ENCODE peak calls at places on chromosomes 1 and 21, in six cellular contexts. R is aorta, I is HL-60, Z is bronchial epithelial cell, U is NT2/D1, A is cardiac fibroblast. P is an unnamed sample.

GRCh38 chr21:20016431-20017005 is 981.7 kb upstream of the NCAM2 start:
- DNase-seq in U (peak), A (no peak), Z (no peak), I (no peak), R (no peak), P (no peak)

GRCh38 chr1:115302390-115302961 is 35.6 kb downstream of the NGF start:
- DNase-seq in U (no peak), A (peak), Z (peak), I (no peak), R (no peak), P (no peak)

GRCh38 chr1:235675152-235675890 is 25.7 kb upstream of the GNG4 start:
- DNase-seq in Z (peak), A (no peak), U (no peak), I (no peak), R (no peak), P (no peak)

GRCh38 chr1:106773206-106773605 is 283.3 kb upstream of the PRMT6 start:
- DNase-seq in R (no peak), Z (no peak), A (no peak), U (no peak), I (no peak), P (no peak)

GRCh38 chr1:227891955-227892871 is 55.5 kb downstream of the WNT9A start:
- DNase-seq in R (no peak), U (no peak), A (peak), Z (no peak), I (no peak), P (no peak)

GRCh38 chr21:41226853-41227252 is 58.9 kb downstream of the BACE2 start:
- DNase-seq in A (no peak), I (no peak), U (no peak), R (no peak), Z (no peak), P (no peak)

GRCh38 chr21:41112740-41113692 is 54.9 kb upstream of the BACE2 start:
- DNase-seq in R (peak), Z (peak), A (peak), I (no peak), U (peak), P (no peak)

GRCh38 chr21:16258834-16259611 is 529.2 kb downstream of the USP25 start:
- DNase-seq in R (no peak), Z (no peak), I (no peak), A (no peak), U (no peak), P (no peak)

GRCh38 chr1:221845650-221846371 is 103.9 kb upstream of the DUSP10 start:
- DNase-seq in R (no peak), U (peak), I (no peak), A (peak), Z (peak), P (no peak)

GRCh38 chr1:108913105-108913948 is 36.5 kb downstream of the GPSM2 start:
- DNase-seq in A (peak), Z (no peak), U (no peak), I (no peak), R (no peak), P (no peak)

GRCh38 chr1:58649555-58649954 is 50.3 kb downstream of the MYSM1 start:
- DNase-seq in I (peak), A (no peak), R (no peak), U (no peak), Z (no peak), P (no peak)

GRCh38 chr1:65066766-65067490 is 81.1 kb upstream of the AK4 start:
- DNase-seq in U (no peak), Z (no peak), I (no peak), A (peak), R (peak), P (peak)

GRCh38 chr1:74689800-74690696 is 16.5 kb upstream of the ERICH3 start:
- DNase-seq in U (peak), Z (peak), A (peak), R (no peak), I (peak), P (no peak)

GRCh38 chr1:46370214-46370633 is 23.9 kb upstream of the FAAH start:
- DNase-seq in I (peak), R (no peak), Z (peak), A (peak), U (no peak), P (no peak)

GRCh38 chr1:151604291-151604690 is 7.6 kb upstream of the SNX27 start:
- DNase-seq in I (no peak), A (no peak), Z (peak), U (no peak), R (no peak), P (no peak)

GRCh38 chr1:224064150-224064549 is 49.8 kb upstream of the FBXO28 start:
- DNase-seq in I (no peak), U (no peak), A (no peak), R (no peak), Z (no peak), P (no peak)

GRCh38 chr1:2198571-2198970 is 4.0 kb upstream of the FAAP20 start:
- DNase-seq in R (peak), U (no peak), A (no peak), Z (no peak), I (no peak), P (no peak)

GRCh38 chr1:21552715-21553114 is 43.5 kb downstream of the ALPL start:
- DNase-seq in A (peak), I (peak), Z (peak), R (no peak), U (no peak), P (no peak)

GRCh38 chr1:183198463-183198862 is 12.4 kb downstream of the LAMC2 start:
- DNase-seq in I (no peak), Z (peak), A (peak), U (no peak), R (no peak), P (no peak)

GRCh38 chr21:39581414-39581813 is 31.3 kb upstream of the B3GALT5 start:
- DNase-seq in Z (no peak), U (no peak), R (no peak), I (no peak), A (no peak), P (no peak)

GRCh38 chr1:177228721-177229088 is 57.9 kb downstream of the BRINP2 start:
- DNase-seq in A (no peak), U (no peak), I (no peak), R (no peak), Z (peak), P (no peak)

GRCh38 chr1:191022856-191023255 is 545.2 kb upstream of the BRINP3 start:
- DNase-seq in R (no peak), A (peak), Z (peak), I (no peak), U (no peak), P (no peak)

GRCh38 chr1:203390298-203390697 is 39.4 kb upstream of the FMOD start:
- DNase-seq in R (no peak), A (no peak), Z (no peak), U (no peak), I (peak), P (no peak)

GRCh38 chr1:62295921-62296451 is 23.2 kb downstream of the KANK4 start:
- DNase-seq in Z (peak), A (peak), I (no peak), U (no peak), R (no peak), P (no peak)

GRCh38 chr1:9922342-9922741 is 12.3 kb upstream of the CTNNBIP1 start:
- DNase-seq in A (no peak), Z (no peak), U (no peak), I (no peak), R (no peak), P (no peak)

GRCh38 chr1:199669916-199670315 is 357.6 kb upstream of the NR5A2 start:
- DNase-seq in U (no peak), A (no peak), Z (no peak), R (no peak), I (no peak), P (no peak)

GRCh38 chr1:25583519-25584370 is 32.8 kb upstream of the MAN1C1 start:
- DNase-seq in A (no peak), U (no peak), R (no peak), I (no peak), Z (no peak), P (no peak)

GRCh38 chr1:221611930-221612777 is 129.7 kb downstream of the DUSP10 start:
- DNase-seq in I (no peak), Z (peak), U (peak), R (peak), A (peak), P (no peak)

GRCh38 chr1:177255411-177255810 is 84.7 kb downstream of the BRINP2 start:
- DNase-seq in R (no peak), Z (peak), A (no peak), I (no peak), U (no peak), P (no peak)

GRCh38 chr1:157641177-157641576 is 43.3 kb upstream of the FCRL4 start:
- DNase-seq in A (no peak), Z (no peak), I (no peak), R (no peak), U (peak), P (no peak)

GRCh38 chr1:110584045-110584444 is 22.1 kb downstream of the KCNA2 start:
- DNase-seq in A (no peak), R (no peak), Z (no peak), U (no peak), I (no peak), P (no peak)

GRCh38 chr1:54069792-54070548 is 16.6 kb downstream of the TCEANC2 start:
- DNase-seq in Z (peak), A (peak), I (no peak), U (no peak), R (no peak), P (no peak)

GRCh38 chr1:48776400-48777218 is at the start of gene BEND5:
- DNase-seq in I (no peak), U (peak), R (peak), A (peak), Z (no peak), P (no peak)

GRCh38 chr1:114695430-114696093 is at the start of gene AMPD1:
- DNase-seq in R (no peak), Z (peak), U (no peak), A (peak), I (no peak), P (no peak)

GRCh38 chr1:20385630-20386029 is 95.0 kb downstream of the VWA5B1 start:
- DNase-seq in I (no peak), R (no peak), U (no peak), Z (no peak), A (no peak), P (no peak)

GRCh38 chr1:164695956-164696665 is 137.1 kb downstream of the PBX1 start:
- DNase-seq in I (no peak), U (no peak), A (no peak), Z (peak), R (no peak), P (no peak)

DNA sequence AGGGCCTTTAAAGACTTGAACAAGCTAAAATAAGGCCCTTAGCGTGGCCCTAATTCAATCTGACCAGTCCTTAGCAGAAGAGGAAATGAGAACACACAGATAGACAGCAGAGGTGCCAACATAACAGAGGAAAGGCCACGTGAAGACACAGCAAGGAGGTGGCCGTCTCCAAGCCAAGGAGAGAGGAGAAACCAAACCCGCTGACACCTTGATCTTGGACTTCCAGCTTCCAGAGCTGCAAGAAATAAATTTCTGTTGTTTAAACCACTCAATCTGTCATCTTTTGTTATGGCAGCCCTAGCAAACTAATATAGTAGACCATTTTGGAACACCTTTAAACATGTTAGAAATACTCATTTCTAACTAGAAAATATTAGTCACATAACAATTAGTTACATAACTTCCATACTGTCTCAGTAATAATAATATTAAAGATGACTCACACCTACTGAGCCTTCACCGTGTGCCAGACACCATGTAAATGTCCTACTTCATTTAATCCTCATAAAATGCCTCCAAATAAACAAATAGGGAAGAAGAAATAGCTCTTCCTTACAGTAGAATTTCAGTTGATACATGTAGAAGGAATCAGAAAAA is 47.9 kb downstream of the S1PR1 start:
- DNase-seq in I (no peak), Z (peak), U (no peak), R (no peak), A (no peak), P (no peak)
- H3K4me3 ChIP-seq in I (no peak), Z (no peak), U (no peak), R (no peak), A (no peak), P (peak)

GRCh38 chr1:32988665-32989064 is 24.1 kb upstream of the RNF19B start:
- DNase-seq in U (no peak), I (no peak), A (peak), R (no peak), Z (peak), P (no peak)
- H3K4me3 ChIP-seq in U (no peak), I (no peak), A (no peak), R (no peak), Z (no peak), P (no peak)

GRCh38 chr21:43645414-43645891 is 13.8 kb downstream of the HSF2BP start:
- DNase-seq in R (peak), A (peak), Z (peak), U (no peak), I (peak), P (no peak)

GRCh38 chr21:43648171-43648570 is 11.1 kb downstream of the HSF2BP start:
- DNase-seq in A (no peak), R (no peak), Z (no peak), I (no peak), U (no peak), P (no peak)

GRCh38 chr21:43645987-43646386 is 13.3 kb downstream of the HSF2BP start:
- DNase-seq in R (no peak), I (no peak), Z (no peak), U (no peak), A (no peak), P (no peak)

GRCh38 chr21:43644609-43645008 is 14.7 kb downstream of the HSF2BP start:
- DNase-seq in U (no peak), I (no peak), A (peak), R (peak), Z (peak), P (no peak)

GRCh38 chr21:43646550-43647260 is 12.6 kb downstream of the HSF2BP start:
- DNase-seq in U (peak), I (peak), Z (peak), R (peak), A (peak), P (peak)
- H3K4me3 ChIP-seq in U (no peak), I (no peak), Z (no peak), R (no peak), A (no peak), P (no peak)

GRCh38 chr1:43908226-43908625 is 25.4 kb upstream of the ARTN start:
- DNase-seq in U (no peak), I (no peak), A (no peak), Z (no peak), R (no peak), P (no peak)

GRCh38 chr1:43901562-43901961 is 32.0 kb upstream of the ARTN start:
- DNase-seq in Z (no peak), R (no peak), U (no peak), I (no peak), A (no peak), P (no peak)

GRCh38 chr1:43908858-43909257 is 24.7 kb upstream of the ARTN start:
- DNase-seq in Z (peak), I (no peak), A (no peak), R (no peak), U (no peak), P (no peak)

GRCh38 chr1:43902058-43902831 is 31.4 kb upstream of the ARTN start:
- DNase-seq in A (no peak), Z (no peak), I (no peak), R (no peak), U (no peak), P (no peak)

GRCh38 chr1:43904660-43905551 is 28.7 kb upstream of the ARTN start:
- DNase-seq in U (no peak), Z (no peak), A (no peak), I (peak), R (no peak), P (no peak)
- H3K4me3 ChIP-seq in U (no peak), Z (no peak), A (no peak), I (no peak), R (no peak), P (no peak)

GRCh38 chr1:209570757-209571156 is 12.8 kb upstream of the CAMK1G start:
- DNase-seq in U (no peak), A (no peak), I (no peak), Z (no peak), R (no peak), P (no peak)

GRCh38 chr1:209565759-209566678 is 17.5 kb upstream of the CAMK1G start:
- DNase-seq in A (peak), U (peak), Z (peak), I (no peak), R (peak), P (peak)

GRCh38 chr1:209564904-209565303 is 18.6 kb upstream of the CAMK1G start:
- DNase-seq in Z (no peak), I (no peak), U (no peak), R (no peak), A (no peak), P (no peak)

GRCh38 chr1:209567788-209568187 is 15.7 kb upstream of the CAMK1G start:
- DNase-seq in U (no peak), Z (peak), R (no peak), I (no peak), A (peak), P (no peak)

GRCh38 chr1:209569445-209570207 is 13.9 kb upstream of the CAMK1G start:
- DNase-seq in U (peak), I (peak), Z (peak), A (peak), R (peak), P (peak)
- H3K4me3 ChIP-seq in U (no peak), I (no peak), Z (no peak), A (no peak), R (no peak), P (peak)

DNA sequence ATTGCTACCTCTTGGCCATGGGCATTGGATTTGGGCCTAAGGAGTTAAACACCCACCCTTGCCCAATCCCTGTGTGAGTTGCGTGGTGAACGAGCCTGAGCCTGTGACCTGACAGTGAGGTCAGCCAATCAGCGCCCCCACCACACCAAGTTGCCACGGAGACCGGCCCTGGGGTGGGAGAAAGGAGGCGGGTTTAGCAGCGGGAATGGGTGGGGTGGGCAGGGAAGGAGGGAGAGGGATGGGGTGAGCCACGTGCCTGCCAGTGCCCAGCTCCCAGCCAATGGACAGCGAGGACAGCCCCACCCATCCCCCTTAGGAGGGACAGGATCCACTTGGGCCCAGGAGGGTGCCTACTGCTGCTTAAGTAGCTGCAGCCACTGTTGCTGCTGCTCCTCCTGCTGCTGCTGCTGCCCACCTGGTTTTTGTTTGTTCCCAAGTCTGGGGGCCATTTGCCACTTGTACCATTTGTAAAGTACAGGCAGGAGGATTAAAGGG is 9.5 kb downstream of the ZBTB7B start:
- DNase-seq in A (peak), Z (peak), I (peak), R (peak), U (peak), P (no peak)
- H3K4me3 ChIP-seq in A (no peak), Z (no peak), I (no peak), R (no peak), U (no peak), P (peak)

GRCh38 chr1:8061210-8061609 is 35.1 kb upstream of the ERRFI1 start:
- DNase-seq in A (peak), R (peak), U (no peak), I (no peak), Z (peak), P (no peak)

GRCh38 chr1:8062861-8063260 is 36.8 kb upstream of the ERRFI1 start:
- DNase-seq in I (no peak), U (no peak), Z (no peak), R (no peak), A (no peak), P (no peak)

GRCh38 chr1:8063298-8064068 is 37.4 kb upstream of the ERRFI1 start:
- DNase-seq in U (no peak), I (no peak), Z (no peak), R (no peak), A (no peak), P (no peak)

GRCh38 chr1:8059161-8059622 is 33.1 kb upstream of the ERRFI1 start:
- DNase-seq in U (no peak), Z (no peak), I (no peak), A (peak), R (peak), P (no peak)

DNA sequence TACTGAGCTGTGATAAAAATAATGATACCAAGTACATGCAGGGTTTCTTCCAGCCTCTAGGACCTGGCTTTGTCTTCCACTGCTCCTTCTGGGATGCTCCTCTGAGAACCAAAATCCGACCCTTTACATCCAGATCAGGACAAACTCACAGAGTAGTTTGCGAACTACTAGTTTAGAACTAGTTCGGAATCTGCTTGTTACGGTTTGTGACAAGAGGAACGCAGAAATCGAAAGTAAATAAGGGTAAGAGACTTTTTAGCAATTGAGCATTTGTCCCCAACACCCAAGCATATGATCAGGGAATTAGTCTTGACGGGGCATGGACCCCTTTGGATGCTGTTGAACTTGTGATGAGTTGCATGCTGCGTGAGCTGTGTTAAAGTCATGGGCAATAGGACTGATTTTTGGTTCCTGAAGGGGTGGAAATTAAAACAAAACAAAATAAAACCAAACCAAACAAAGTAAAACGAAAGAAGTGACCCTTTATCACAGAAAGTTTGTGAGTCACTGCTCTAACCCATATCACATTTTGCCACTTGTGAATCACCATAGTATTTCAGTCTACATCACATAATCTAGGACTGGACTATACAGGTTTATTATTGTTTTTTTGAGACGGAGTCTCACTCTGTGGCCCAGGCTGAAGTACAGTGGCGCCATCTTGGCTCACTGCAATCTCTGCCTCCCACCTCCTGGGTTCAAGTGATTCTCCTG is 35.7 kb upstream of the ERRFI1 start:
- DNase-seq in A (peak), R (no peak), Z (peak), I (no peak), U (no peak), P (no peak)
- H3K4me3 ChIP-seq in A (no peak), R (no peak), Z (no peak), I (no peak), U (no peak), P (no peak)

P was measured in effector memory CD4-positive, alpha-beta T cell.